ENCODE peak calls at places on chromosomes 16 and 17, in five cellular contexts. T is mucosa of descending colon, S is psoas muscle, I is OCI-LY7, Y is cardiac muscle cell. L is an unnamed sample. For H3K4me1 and H3K9me3, the result is how much of the 10 kb centered on the place peaks cover.

GRCh38 chr17:7888184-7888920 is at the start of gene CHD3:
- DNase-seq in I (no peak), S (no peak), T (peak), Y (peak), L (peak)

GRCh38 chr16:23554536-23554935 is 2.6 kb downstream of the EARS2 start:
- DNase-seq in T (no peak), Y (no peak), I (peak), S (no peak), L (no peak)

GRCh38 chr16:73058221-73058615 is 10.3 kb upstream of the ZFHX3 start:
- DNase-seq in S (peak), Y (peak), I (peak), T (peak), L (peak)

GRCh38 chr16:21950782-21951521 is 2.2 kb upstream of the UQCRC2 start:
- DNase-seq in T (no peak), S (no peak), I (peak), Y (peak), L (peak)

GRCh38 chr17:37792787-37793186 is 47.9 kb upstream of the HNF1B start:
- DNase-seq in I (no peak), S (no peak), Y (peak), T (no peak), L (no peak)

GRCh38 chr16:69494993-69495392 is 70.6 kb downstream of the CYB5B start:
- DNase-seq in I (peak), T (no peak), Y (no peak), S (no peak), L (no peak)

GRCh38 chr16:23607740-23608139 is 11.6 kb upstream of the NDUFAB1 start:
- DNase-seq in T (no peak), Y (peak), S (no peak), I (no peak), L (no peak)

GRCh38 chr17:35778641-35779196 is 16.7 kb downstream of the MMP28 start:
- DNase-seq in S (no peak), Y (peak), T (no peak), I (no peak), L (no peak)

GRCh38 chr17:17738901-17739300 is 57.6 kb downstream of the RAI1 start:
- DNase-seq in S (no peak), I (no peak), Y (no peak), T (peak), L (peak)

GRCh38 chr16:68902376-68903345 is 59.3 kb downstream of the TANGO6 start:
- DNase-seq in S (no peak), T (no peak), Y (peak), I (peak), L (peak)

GRCh38 chr16:17343729-17344128 is 127.0 kb downstream of the XYLT1 start:
- DNase-seq in Y (no peak), T (no peak), S (no peak), I (no peak), L (no peak)

GRCh38 chr16:85387171-85387507 is 226.0 kb upstream of the GSE1 start:
- DNase-seq in Y (no peak), S (no peak), T (peak), I (no peak), L (no peak)

GRCh38 chr16:87150359-87151280 is 166.6 kb downstream of the C16orf95 start:
- DNase-seq in Y (no peak), T (no peak), I (no peak), S (no peak), L (no peak)

GRCh38 chr16:80023865-80024264 is 423.3 kb upstream of the MAF start:
- DNase-seq in S (no peak), T (no peak), I (no peak), Y (no peak), L (no peak)

GRCh38 chr16:85104821-85105391 is 7.4 kb downstream of the CIBAR2 start:
- DNase-seq in Y (no peak), I (peak), S (peak), T (no peak), L (no peak)

GRCh38 chr16:4115209-4115940 is 867 bp downstream of the ADCY9 start:
- DNase-seq in Y (peak), T (peak), I (no peak), S (peak), L (peak)

GRCh38 chr17:80287038-80287437 is 26.4 kb downstream of the RNF213 start:
- DNase-seq in I (no peak), S (no peak), Y (peak), T (no peak), L (no peak)

GRCh38 chr16:83887088-83887487 is 11.8 kb upstream of the MLYCD start:
- DNase-seq in Y (peak), I (peak), S (no peak), T (peak), L (no peak)

GRCh38 chr16:23695756-23696155 is 17.1 kb downstream of the PLK1 start:
- DNase-seq in Y (no peak), I (no peak), T (no peak), S (no peak), L (no peak)

GRCh38 chr17:31489295-31490018 is 98.0 kb downstream of the RAB11FIP4 start:
- DNase-seq in Y (no peak), S (no peak), T (peak), I (no peak), L (peak)
- H3K4me1 ChIP-seq in Y (under half), S (under half), T (under half), I (half or more), L (under half)

DNA sequence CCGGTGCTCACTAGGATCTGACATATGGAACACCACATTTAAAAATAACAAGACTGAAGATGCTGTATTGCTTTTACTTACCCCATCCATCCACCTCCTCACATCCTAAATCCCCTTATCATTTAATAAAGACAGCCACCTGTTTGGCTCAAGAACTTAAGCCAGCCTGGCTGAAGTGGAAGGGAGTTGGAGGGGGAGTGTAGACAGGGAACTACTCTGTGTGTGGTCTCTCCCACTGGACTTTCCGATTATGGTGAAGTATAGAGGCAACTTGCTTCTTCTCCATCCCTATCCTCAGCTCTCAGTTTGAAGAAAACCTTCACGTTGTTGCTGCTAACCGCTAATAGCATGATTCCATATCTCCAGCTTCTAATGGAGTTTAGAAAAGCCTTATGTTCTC is 313.4 kb downstream of the CDH11 start:
- DNase-seq in Y (no peak), I (no peak), T (no peak), S (no peak), L (no peak)
- H3K9me3 ChIP-seq in Y (under half), I (under half), T (under half), S (under half), L (under half)

DNA sequence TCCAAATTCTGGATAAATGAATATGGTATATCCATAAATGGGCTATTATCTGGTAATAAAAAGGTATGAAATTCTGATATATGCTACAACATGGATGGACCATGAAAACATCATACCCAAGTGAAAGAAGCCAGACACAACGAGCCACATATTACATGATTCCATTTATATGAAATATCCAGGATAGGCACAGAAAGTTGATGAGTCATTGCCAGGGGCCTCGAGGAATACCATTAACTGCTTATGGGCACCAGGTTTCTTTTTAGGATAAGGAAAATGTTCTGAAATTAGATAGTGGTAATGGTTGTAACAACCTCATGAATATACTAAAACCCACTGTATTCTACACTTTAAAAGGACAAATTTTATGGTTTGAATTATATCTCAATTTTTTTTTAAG is 123.2 kb downstream of the PITPNC1 start:
- DNase-seq in Y (no peak), T (no peak), S (no peak), I (no peak), L (no peak)
- H3K4me1 ChIP-seq in Y (under half), T (under half), S (under half), I (under half), L (under half)

GRCh38 chr16:63230383-63230782 is 1194.1 kb upstream of the CDH8 start:
- DNase-seq in T (no peak), I (no peak), S (no peak), Y (no peak), L (no peak)

GRCh38 chr16:63228259-63228658 is 1192.0 kb upstream of the CDH8 start:
- DNase-seq in Y (no peak), S (no peak), I (no peak), T (no peak), L (no peak)
- H3K9me3 ChIP-seq in Y (under half), S (under half), I (under half), T (under half), L (under half)

GRCh38 chr16:81817789-81818304 is 38.8 kb downstream of the PLCG2 start:
- DNase-seq in S (no peak), Y (no peak), T (no peak), I (peak), L (no peak)

GRCh38 chr16:81818514-81819304 is 39.6 kb downstream of the PLCG2 start:
- DNase-seq in I (no peak), Y (no peak), S (no peak), T (no peak), L (no peak)

GRCh38 chr16:81816793-81817210 is 37.7 kb downstream of the PLCG2 start:
- DNase-seq in S (no peak), Y (no peak), T (no peak), I (peak), L (no peak)

GRCh38 chr16:81816351-81816750 is 37.3 kb downstream of the PLCG2 start:
- DNase-seq in S (no peak), T (no peak), I (no peak), Y (no peak), L (no peak)

GRCh38 chr16:81817296-81817695 is 38.2 kb downstream of the PLCG2 start:
- DNase-seq in I (no peak), Y (no peak), T (no peak), S (no peak), L (no peak)
- H3K4me1 ChIP-seq in I (half or more), Y (under half), T (under half), S (under half), L (under half)

GRCh38 chr16:31780342-31780741 is 93.3 kb upstream of the ZNF267 start:
- DNase-seq in I (no peak), T (no peak), S (no peak), Y (no peak), L (no peak)
- H3K9me3 ChIP-seq in I (under half), T (half or more), S (half or more), Y (under half), L (under half)

GRCh38 chr17:77317091-77317519 is 176.3 kb downstream of the SEC14L1 start:
- DNase-seq in T (peak), S (no peak), Y (no peak), I (no peak), L (peak)

GRCh38 chr17:77319211-77320031 is 178.7 kb downstream of the SEC14L1 start:
- DNase-seq in Y (peak), T (peak), I (peak), S (peak), L (peak)

GRCh38 chr17:77318491-77319210 is 177.9 kb downstream of the SEC14L1 start:
- DNase-seq in Y (peak), T (peak), I (no peak), S (no peak), L (peak)

GRCh38 chr17:77316651-77317050 is 175.9 kb downstream of the SEC14L1 start:
- DNase-seq in T (no peak), S (no peak), I (no peak), Y (no peak), L (no peak)

DNA sequence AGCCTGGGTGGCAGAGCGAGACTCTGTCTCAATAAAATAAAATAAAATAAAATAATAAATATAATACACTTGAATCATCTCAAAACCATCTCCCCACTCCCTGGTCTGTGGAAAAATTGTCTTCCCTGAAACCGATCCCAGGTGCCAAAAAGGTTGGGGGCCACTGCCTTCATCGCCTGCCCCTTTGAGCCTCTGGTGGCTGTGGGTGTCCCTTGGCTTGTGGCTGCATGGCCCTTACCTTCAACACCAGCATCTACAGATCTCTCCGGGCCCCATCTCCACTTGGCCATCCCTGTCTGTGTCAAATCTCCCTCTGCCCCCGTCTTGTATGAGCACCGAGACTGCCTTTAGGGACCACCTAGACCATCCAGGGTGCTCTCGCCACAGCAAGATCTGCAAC is 177.3 kb downstream of the SEC14L1 start:
- DNase-seq in I (no peak), Y (no peak), T (no peak), S (no peak), L (no peak)
- H3K4me1 ChIP-seq in I (half or more), Y (under half), T (under half), S (under half), L (half or more)